ENCODE peak calls at places on chromosome 20, in six cellular contexts. U is A549, P is HepG2, F is GM12878, N is endothelial cell of umbilical vein, J is K562. O is an unnamed sample.

GRCh38 chr20:54438166-54438565 is 37.2 kb upstream of the DOK5 start:
- DNase-seq in U (no peak), J (no peak), N (no peak), F (no peak), P (no peak), O (no peak)

GRCh38 chr20:60584221-60584620 is 626.0 kb downstream of the CDH26 start:
- DNase-seq in P (no peak), F (no peak), U (no peak), J (no peak), N (no peak), O (no peak)

GRCh38 chr20:38260378-38261053 is at the start of gene KIAA1755:
- DNase-seq in U (no peak), J (peak), P (peak), F (no peak), N (no peak), O (no peak)

GRCh38 chr20:54058420-54059139 is 11.8 kb downstream of the BCAS1 start:
- DNase-seq in U (no peak), P (no peak), F (no peak), J (no peak), N (no peak), O (no peak)

GRCh38 chr20:23147964-23148720 is 62.0 kb upstream of the CD93 start:
- DNase-seq in N (peak), J (peak), P (peak), F (peak), U (peak), O (peak)

GRCh38 chr20:6708010-6708409 is 59.5 kb upstream of the BMP2 start:
- DNase-seq in N (peak), P (no peak), J (no peak), F (no peak), U (no peak), O (no peak)

GRCh38 chr20:57652865-57653545 is 32.8 kb upstream of the ZBP1 start:
- DNase-seq in J (no peak), N (no peak), F (no peak), P (no peak), U (no peak), O (peak)

GRCh38 chr20:10521836-10522235 is 86.7 kb downstream of the SLX4IP start:
- DNase-seq in N (no peak), U (no peak), J (no peak), F (no peak), P (no peak), O (no peak)

GRCh38 chr20:48422242-48422960 is 405.4 kb downstream of the PREX1 start:
- DNase-seq in U (no peak), J (no peak), N (no peak), P (no peak), F (no peak), O (no peak)

GRCh38 chr20:39909447-39909846 is 779.6 kb downstream of the MAFB start:
- DNase-seq in P (no peak), F (no peak), U (no peak), N (no peak), J (no peak), O (peak)

GRCh38 chr20:41018153-41018552 is 10.5 kb upstream of the TOP1 start:
- DNase-seq in U (no peak), N (no peak), J (no peak), P (no peak), F (no peak), O (no peak)

GRCh38 chr20:11826334-11826733 is 91.4 kb upstream of the BTBD3 start:
- DNase-seq in F (no peak), U (no peak), J (no peak), P (no peak), N (no peak), O (no peak)

GRCh38 chr20:41154436-41155176 is 17.3 kb downstream of the PLCG1 start:
- DNase-seq in F (no peak), P (no peak), U (no peak), J (no peak), N (no peak), O (peak)

GRCh38 chr20:8210749-8211148 is 78.7 kb downstream of the PLCB1 start:
- DNase-seq in J (no peak), P (no peak), F (no peak), U (no peak), N (no peak), O (no peak)

GRCh38 chr20:57309544-57310115 is 20.0 kb upstream of the SPO11 start:
- DNase-seq in F (no peak), U (no peak), J (no peak), N (no peak), P (no peak), O (no peak)

GRCh38 chr20:23119456-23120216 is 33.5 kb upstream of the CD93 start:
- DNase-seq in N (no peak), J (no peak), U (no peak), F (no peak), P (no peak), O (no peak)

GRCh38 chr20:23659989-23660837 is 22.5 kb upstream of the CST3 start:
- DNase-seq in N (no peak), F (no peak), J (no peak), P (peak), U (no peak), O (no peak)

GRCh38 chr20:62651285-62652021 is 9.2 kb downstream of the SLCO4A1 start:
- DNase-seq in N (no peak), U (no peak), J (no peak), P (no peak), F (peak), O (no peak)

GRCh38 chr20:43939762-43940121 is 25.1 kb downstream of the TOX2 start:
- DNase-seq in U (no peak), F (no peak), J (no peak), P (no peak), N (no peak), O (no peak)

GRCh38 chr20:25058797-25059486 is 1.0 kb upstream of the ACSS1 start:
- DNase-seq in N (peak), U (no peak), J (no peak), P (peak), F (no peak), O (peak)

GRCh38 chr20:56442381-56443365 is 25.8 kb upstream of the RTF2 start:
- DNase-seq in N (no peak), F (no peak), J (no peak), U (no peak), P (no peak), O (peak)

GRCh38 chr20:43940518-43941225 is 26.0 kb downstream of the TOX2 start:
- DNase-seq in P (no peak), J (no peak), F (no peak), N (no peak), U (no peak), O (peak)

GRCh38 chr20:50260480-50261221 is 70.0 kb downstream of the CEBPB start:
- DNase-seq in N (no peak), F (no peak), J (peak), P (no peak), U (no peak), O (peak)
- TF ChIP-seq MYC in N (no peak), F (no peak), J (no peak), P (no peak), U (no peak), O (no peak)

DNA sequence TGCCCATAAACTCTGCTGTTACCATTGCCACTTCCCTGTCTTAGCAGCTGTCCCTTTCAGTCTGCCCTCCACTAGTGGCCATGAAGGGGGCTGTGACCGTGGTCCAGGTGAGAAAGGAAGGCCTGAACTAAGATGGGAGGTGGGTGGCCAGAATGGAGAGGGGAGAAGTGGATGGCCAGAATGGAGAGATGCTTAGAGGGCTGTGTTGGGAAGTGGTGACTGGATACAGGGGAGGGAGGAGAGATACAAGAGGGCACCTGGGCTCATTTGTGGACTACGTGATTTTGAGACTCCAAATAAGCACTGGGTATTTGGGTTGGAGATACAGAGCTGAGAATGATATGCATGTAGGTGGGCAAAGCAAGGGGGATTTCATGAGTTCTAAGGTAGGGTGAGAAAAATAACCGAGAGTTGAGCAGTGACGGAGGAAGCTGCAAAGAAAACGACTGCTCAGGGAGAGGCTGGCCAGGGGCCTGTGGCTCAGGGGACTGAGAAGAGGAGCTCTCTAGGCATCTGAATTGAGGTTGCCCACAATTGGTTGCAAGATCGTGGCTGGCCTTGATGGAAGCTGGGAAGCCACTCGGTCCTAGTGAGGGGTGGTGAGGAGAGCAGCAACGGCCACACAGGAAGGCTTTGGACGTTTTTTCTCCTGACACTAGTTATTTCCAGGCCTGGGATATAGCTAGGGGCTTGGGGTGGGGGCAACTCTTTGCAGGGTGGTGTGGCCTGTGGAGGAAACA is 36.9 kb downstream of the PANK2 start:
- DNase-seq in P (no peak), U (no peak), N (no peak), F (no peak), J (no peak), O (peak)
- TF ChIP-seq POLR2A in P (no peak), U (no peak), N (no peak), F (peak), J (peak), O (no peak)

GRCh38 chr20:18404172-18404571 is 62.7 kb downstream of the DZANK1 start:
- DNase-seq in N (no peak), P (no peak), J (no peak), U (no peak), F (no peak), O (no peak)
- TF ChIP-seq MYC in N (no peak), P (no peak), J (no peak), U (no peak), F (no peak), O (no peak)

GRCh38 chr20:36924167-36925045 is 27.1 kb downstream of the SAMHD1 start:
- DNase-seq in U (no peak), N (no peak), J (peak), P (no peak), F (no peak), O (no peak)

GRCh38 chr20:36925234-36925633 is 26.3 kb downstream of the SAMHD1 start:
- DNase-seq in U (no peak), N (no peak), J (no peak), P (no peak), F (no peak), O (no peak)

GRCh38 chr20:36929290-36929689 is 22.2 kb downstream of the SAMHD1 start:
- DNase-seq in J (no peak), U (no peak), N (no peak), F (no peak), P (no peak), O (no peak)

GRCh38 chr20:36927704-36928103 is 23.8 kb downstream of the SAMHD1 start:
- DNase-seq in P (peak), F (no peak), U (no peak), J (no peak), N (no peak), O (no peak)

DNA sequence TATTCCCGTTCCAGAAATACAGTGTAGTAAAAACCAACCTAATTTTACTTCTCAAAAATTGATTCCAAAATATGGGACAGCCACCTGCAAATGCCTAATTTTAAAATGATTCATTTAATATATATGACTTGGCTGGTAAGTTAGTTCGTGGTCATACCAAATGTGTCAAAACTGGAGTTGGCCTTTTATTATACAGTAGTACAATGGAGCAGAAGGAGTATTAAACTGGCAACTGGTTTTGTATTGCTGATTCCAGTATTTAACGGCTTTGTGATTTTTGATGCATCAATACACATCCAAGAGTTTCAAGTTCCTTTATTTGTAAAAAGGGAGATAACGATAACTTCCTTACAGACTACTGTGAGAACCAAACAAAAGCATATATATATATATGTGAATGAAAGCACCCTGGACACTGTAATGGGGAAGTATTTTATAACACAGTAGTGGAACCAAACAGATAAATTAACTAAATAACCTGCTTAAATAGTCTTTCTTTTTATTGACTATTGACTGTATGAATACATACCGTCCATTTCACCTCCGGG is 24.8 kb downstream of the SAMHD1 start:
- DNase-seq in N (no peak), F (no peak), J (no peak), U (no peak), P (no peak), O (no peak)
- TF ChIP-seq POLR2A in N (no peak), F (no peak), J (no peak), U (no peak), P (no peak), O (no peak)

GRCh38 chr20:31542201-31542842 is 28.1 kb downstream of the HM13 start:
- DNase-seq in J (no peak), N (no peak), U (no peak), F (no peak), P (no peak), O (no peak)
- TF ChIP-seq MYC in J (no peak), N (no peak), U (no peak), F (no peak), P (no peak), O (no peak)